ENCODE peak calls at places on chromosomes 3 and 15, in seven cellular contexts. I, R, G, O, C, B and A are unnamed samples. For H3K4me1, the result is how much of the 10 kb centered on the place peaks cover.

GRCh38 chr15:31511707-31512310 is 185.2 kb downstream of the KLF13 start:
- DNase-seq in I (no peak), R (no peak), G (no peak), O (no peak), C (no peak), B (no peak), A (no peak)

GRCh38 chr3:186280737-186281136 is 81.3 kb downstream of the DGKG start:
- DNase-seq in I (no peak), R (no peak), G (no peak), O (no peak), C (no peak), B (no peak), A (peak)

GRCh38 chr3:59411694-59412093 is 361.9 kb upstream of the CFAP20DC start:
- DNase-seq in I (no peak), R (no peak), G (no peak), O (no peak), C (no peak), B (no peak), A (no peak)

GRCh38 chr3:27080126-27080525 is 289.1 kb downstream of the NEK10 start:
- DNase-seq in I (no peak), R (no peak), G (no peak), O (no peak), C (no peak), B (no peak), A (no peak)

GRCh38 chr3:71616571-71617021 is 33.1 kb upstream of the FOXP1 start:
- DNase-seq in I (no peak), R (no peak), G (no peak), O (no peak), C (no peak), B (peak), A (no peak)

GRCh38 chr15:64105113-64105704 is 9.4 kb downstream of the SNX1 start:
- DNase-seq in I (no peak), R (peak), G (no peak), O (no peak), C (no peak), B (no peak), A (no peak)

GRCh38 chr15:40567111-40567510 is 2.0 kb upstream of the RPUSD2 start:
- DNase-seq in I (no peak), R (no peak), G (no peak), O (no peak), C (no peak), B (no peak), A (no peak)

GRCh38 chr3:43217633-43218032 is 68.7 kb upstream of the SNRK start:
- DNase-seq in I (no peak), R (peak), G (no peak), O (no peak), C (no peak), B (peak), A (no peak)

GRCh38 chr3:69671082-69671952 is 67.9 kb upstream of the MITF start:
- DNase-seq in I (no peak), R (peak), G (no peak), O (peak), C (no peak), B (no peak), A (no peak)

GRCh38 chr3:107450254-107450653 is 72.5 kb upstream of the BBX start:
- DNase-seq in I (no peak), R (no peak), G (no peak), O (no peak), C (no peak), B (no peak), A (no peak)

GRCh38 chr15:70149667-70150404 is 52.1 kb upstream of the TLE3 start:
- DNase-seq in I (no peak), R (no peak), G (no peak), O (no peak), C (no peak), B (no peak), A (no peak)

GRCh38 chr15:94126999-94127398 is 104.4 kb upstream of the MCTP2 start:
- DNase-seq in I (no peak), R (no peak), G (no peak), O (no peak), C (no peak), B (no peak), A (no peak)

GRCh38 chr3:73926360-73927202 is 301.8 kb upstream of the PDZRN3 start:
- DNase-seq in I (no peak), R (no peak), G (no peak), O (no peak), C (no peak), B (no peak), A (no peak)

GRCh38 chr3:165643433-165643824 is 193.8 kb downstream of the BCHE start:
- DNase-seq in I (no peak), R (no peak), G (no peak), O (no peak), C (no peak), B (no peak), A (no peak)

GRCh38 chr15:69160976-69161877 is 792 bp downstream of the GLCE start:
- DNase-seq in I (no peak), R (peak), G (peak), O (peak), C (peak), B (no peak), A (no peak)

GRCh38 chr3:136329593-136329992 is 79.5 kb downstream of the PCCB start:
- DNase-seq in I (no peak), R (no peak), G (no peak), O (no peak), C (no peak), B (no peak), A (no peak)

GRCh38 chr15:101397521-101398003 is 91.9 kb downstream of the PCSK6 start:
- DNase-seq in I (no peak), R (no peak), G (no peak), O (no peak), C (no peak), B (no peak), A (no peak)

GRCh38 chr15:44775923-44776322 is 39.6 kb downstream of the TRIM69 start:
- DNase-seq in I (no peak), R (no peak), G (no peak), O (no peak), C (peak), B (no peak), A (no peak)

GRCh38 chr15:43168192-43169107 is 16.8 kb upstream of the CCNDBP1 start:
- DNase-seq in I (no peak), R (peak), G (no peak), O (no peak), C (no peak), B (no peak), A (no peak)

GRCh38 chr15:73857193-73857920 is 16.0 kb upstream of the TBC1D21 start:
- DNase-seq in I (no peak), R (no peak), G (no peak), O (no peak), C (no peak), B (no peak), A (no peak)

GRCh38 chr3:172373912-172374311 is 74.3 kb downstream of the GHSR start:
- DNase-seq in I (no peak), R (no peak), G (no peak), O (no peak), C (no peak), B (no peak), A (no peak)

GRCh38 chr15:72116680-72117447 is 1.1 kb downstream of the MYO9A start:
- DNase-seq in I (peak), R (peak), G (peak), O (peak), C (peak), B (no peak), A (no peak)

GRCh38 chr3:31420311-31420710 is 112.4 kb upstream of the STT3B start:
- DNase-seq in I (no peak), R (no peak), G (no peak), O (no peak), C (no peak), B (no peak), A (no peak)

GRCh38 chr3:65408531-65409181 is 630.1 kb downstream of the MAGI1 start:
- DNase-seq in I (no peak), R (no peak), G (no peak), O (no peak), C (no peak), B (no peak), A (no peak)

GRCh38 chr15:70002897-70003296 is 94.8 kb downstream of the TLE3 start:
- DNase-seq in I (no peak), R (no peak), G (no peak), O (no peak), C (no peak), B (no peak), A (no peak)

GRCh38 chr3:171890398-171890797 is 47.2 kb downstream of the TMEM212 start:
- DNase-seq in I (no peak), R (no peak), G (no peak), O (no peak), C (no peak), B (no peak), A (no peak)

GRCh38 chr15:73341886-73342600 is 26.7 kb downstream of the HCN4 start:
- DNase-seq in I (no peak), R (peak), G (no peak), O (peak), C (no peak), B (no peak), A (no peak)

GRCh38 chr15:88838667-88839066 is 35.4 kb downstream of the ACAN start:
- DNase-seq in I (no peak), R (no peak), G (no peak), O (no peak), C (no peak), B (no peak), A (no peak)

GRCh38 chr3:44045476-44046275 is 196.0 kb upstream of the TOPAZ1 start:
- DNase-seq in I (no peak), R (no peak), G (no peak), O (no peak), C (peak), B (no peak), A (no peak)

GRCh38 chr3:56796202-56796601 is 5.5 kb downstream of the ARHGEF3 start:
- DNase-seq in I (no peak), R (no peak), G (no peak), O (no peak), C (no peak), B (no peak), A (no peak)

GRCh38 chr3:49899815-49900214 is 3.9 kb downstream of the MST1R start:
- DNase-seq in I (no peak), R (no peak), G (no peak), O (no peak), C (no peak), B (no peak), A (no peak)

GRCh38 chr3:191627064-191627463 is 166.1 kb downstream of the PYDC2 start:
- DNase-seq in I (no peak), R (no peak), G (no peak), O (no peak), C (no peak), B (no peak), A (no peak)

GRCh38 chr3:51974963-51975856 is at the start of gene ABHD14A:
- DNase-seq in I (peak), R (peak), G (peak), O (peak), C (peak), B (no peak), A (peak)

GRCh38 chr15:41989573-41990242 is 17.4 kb upstream of the EHD4 start:
- DNase-seq in I (peak), R (peak), G (peak), O (peak), C (peak), B (no peak), A (peak)

GRCh38 chr3:193023218-193023617 is 105.6 kb upstream of the MB21D2 start:
- DNase-seq in I (no peak), R (no peak), G (no peak), O (no peak), C (no peak), B (no peak), A (no peak)

GRCh38 chr3:95197661-95198060 is 1134.8 kb downstream of the NSUN3 start:
- DNase-seq in I (no peak), R (no peak), G (no peak), O (no peak), C (no peak), B (no peak), A (no peak)

GRCh38 chr3:80771085-80771484 is 990.4 kb downstream of the GBE1 start:
- DNase-seq in I (no peak), R (no peak), G (no peak), O (no peak), C (no peak), B (no peak), A (no peak)

GRCh38 chr15:75625542-75626347 is at the start of gene SNUPN:
- DNase-seq in I (peak), R (peak), G (peak), O (peak), C (peak), B (peak), A (peak)

GRCh38 chr15:41940441-41940857 is 31.9 kb downstream of the EHD4 start:
- DNase-seq in I (no peak), R (no peak), G (no peak), O (no peak), C (no peak), B (no peak), A (no peak)

GRCh38 chr15:66772604-66772966 is 70.5 kb downstream of the SMAD6 start:
- DNase-seq in I (no peak), R (no peak), G (no peak), O (no peak), C (no peak), B (no peak), A (no peak)

GRCh38 chr15:66768984-66769383 is 66.9 kb downstream of the SMAD6 start:
- DNase-seq in I (no peak), R (no peak), G (no peak), O (no peak), C (no peak), B (no peak), A (no peak)

GRCh38 chr15:66771351-66771650 is 69.3 kb downstream of the SMAD6 start:
- DNase-seq in I (no peak), R (no peak), G (peak), O (no peak), C (no peak), B (no peak), A (no peak)

GRCh38 chr15:66772967-66773873 is 71.2 kb downstream of the SMAD6 start:
- DNase-seq in I (no peak), R (peak), G (peak), O (no peak), C (peak), B (no peak), A (no peak)

GRCh38 chr15:66770518-66771350 is 68.7 kb downstream of the SMAD6 start:
- DNase-seq in I (no peak), R (no peak), G (peak), O (no peak), C (peak), B (no peak), A (no peak)
- H3K4me1 ChIP-seq in I (under half), R (under half), G (under half), O (half or more), C (half or more), B (under half), A (under half)

DNA sequence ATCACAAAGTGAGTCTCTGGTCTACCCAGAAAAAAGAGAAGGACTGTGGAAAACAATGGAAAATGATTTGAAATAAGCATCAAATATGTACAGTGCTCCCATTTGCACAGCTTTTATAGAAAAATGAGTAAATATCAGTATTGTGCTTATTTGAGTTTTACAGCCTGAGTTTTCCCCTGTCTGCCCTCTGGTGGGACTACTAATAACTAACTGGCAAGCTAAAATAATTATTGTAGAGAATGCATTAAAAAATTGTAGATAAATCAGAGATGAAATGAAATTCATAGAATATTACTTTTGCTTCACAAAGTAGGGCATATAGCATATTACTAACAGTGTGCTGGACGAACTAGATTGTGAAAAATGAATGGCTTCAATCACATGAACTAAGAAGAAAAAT is 287.1 kb downstream of the NAALADL2 start:
- DNase-seq in I (no peak), R (no peak), G (no peak), O (no peak), C (no peak), B (no peak), A (no peak)
- TF ChIP-seq CTCF in I (no peak), R (peak), G (no peak), O (peak), C (no peak), B (peak), A (no peak)

GRCh38 chr3:34005886-34006285 is 207.5 kb downstream of the PDCD6IP start:
- DNase-seq in I (no peak), R (no peak), G (no peak), O (no peak), C (no peak), B (no peak), A (no peak)

GRCh38 chr3:34008191-34008590 is 209.8 kb downstream of the PDCD6IP start:
- DNase-seq in I (no peak), R (no peak), G (no peak), O (no peak), C (no peak), B (peak), A (no peak)

GRCh38 chr3:34009480-34009844 is 211.0 kb downstream of the PDCD6IP start:
- DNase-seq in I (no peak), R (no peak), G (no peak), O (no peak), C (no peak), B (peak), A (no peak)

GRCh38 chr3:34011171-34012101 is 213.0 kb downstream of the PDCD6IP start:
- DNase-seq in I (no peak), R (no peak), G (no peak), O (no peak), C (no peak), B (no peak), A (no peak)

DNA sequence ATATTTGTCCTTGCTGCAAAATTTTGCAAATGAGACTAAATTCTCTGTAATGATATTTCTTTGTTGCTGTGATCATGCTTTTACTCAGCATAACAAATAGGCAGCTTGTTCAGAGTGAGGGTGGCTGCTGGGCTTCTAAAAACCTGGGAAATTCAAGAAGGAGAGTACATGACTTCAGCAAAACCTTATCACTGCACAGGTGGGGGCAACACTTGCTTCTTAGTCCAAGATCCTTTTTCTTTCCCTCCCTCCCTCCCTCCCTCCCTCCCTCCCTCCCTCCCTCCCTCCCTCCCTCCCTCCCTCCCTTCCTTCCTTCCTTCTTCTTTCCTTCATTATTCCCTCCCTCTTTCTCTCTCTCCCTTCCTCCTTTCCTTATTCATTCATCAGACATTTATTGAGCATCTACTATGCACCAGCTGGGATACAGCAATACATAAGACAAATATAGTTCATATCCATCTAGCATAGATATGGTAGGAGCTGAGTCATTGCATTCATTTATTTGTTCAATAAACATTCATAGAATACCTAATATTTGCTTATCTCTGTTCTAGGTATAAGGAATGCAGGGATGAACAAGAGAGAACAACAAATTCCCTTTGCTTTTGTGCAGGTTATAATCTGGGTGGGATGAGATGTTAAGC is 210.5 kb downstream of the PDCD6IP start:
- DNase-seq in I (no peak), R (no peak), G (no peak), O (no peak), C (no peak), B (no peak), A (no peak)
- H3K4me1 ChIP-seq in I (under half), R (under half), G (under half), O (under half), C (under half), B (under half), A (under half)

GRCh38 chr15:60444289-60444912 is 34.5 kb downstream of the ICE2 start:
- DNase-seq in I (no peak), R (no peak), G (no peak), O (no peak), C (no peak), B (no peak), A (no peak)
- TF ChIP-seq CTCF in I (no peak), R (peak), G (peak), O (peak), C (peak), B (peak), A (peak)

DNA sequence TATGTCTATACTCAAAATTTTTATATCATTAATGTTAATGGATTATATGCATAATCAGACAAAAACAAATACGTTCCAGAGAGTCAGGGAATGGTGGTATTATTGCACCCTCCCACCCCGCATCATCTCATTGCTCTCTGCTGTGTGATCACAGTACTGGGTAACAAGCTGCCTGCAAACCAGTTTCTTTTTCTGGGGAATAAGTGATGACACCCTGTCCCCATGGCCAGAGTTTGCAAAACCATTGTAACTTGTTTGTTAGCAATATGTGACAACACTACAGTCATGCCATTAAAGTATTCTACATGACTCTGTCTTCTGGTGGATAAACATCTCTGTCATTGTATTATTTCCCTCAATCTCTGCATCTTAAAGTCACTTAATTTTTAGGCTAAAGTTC is 39.5 kb downstream of the ZBTB38 start:
- DNase-seq in I (no peak), R (no peak), G (no peak), O (no peak), C (no peak), B (no peak), A (no peak)
- H3K4me1 ChIP-seq in I (half or more), R (half or more), G (half or more), O (half or more), C (half or more), B (half or more), A (half or more)

DNA sequence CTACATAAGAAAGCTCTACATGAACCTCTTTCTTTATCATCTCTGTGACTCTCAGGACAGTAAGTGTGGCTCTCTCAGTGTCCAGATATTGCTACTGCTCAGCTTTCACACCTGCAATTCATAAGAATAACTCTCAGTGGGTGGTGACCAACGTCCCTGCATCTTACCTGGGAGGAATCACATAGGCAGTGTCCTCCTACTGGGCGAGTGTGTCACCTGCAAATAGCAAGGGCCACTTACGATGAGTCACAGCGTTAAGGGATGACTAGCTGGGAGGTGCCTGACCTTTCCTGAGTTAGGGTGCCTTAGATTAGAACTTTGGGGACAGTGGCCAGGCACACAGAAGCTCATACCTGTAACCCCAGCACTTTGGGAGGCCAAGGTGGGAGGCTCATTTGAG is 90.8 kb upstream of the C3orf80 start:
- DNase-seq in I (no peak), R (no peak), G (no peak), O (no peak), C (no peak), B (no peak), A (no peak)
- TF ChIP-seq CTCF in I (no peak), R (no peak), G (no peak), O (no peak), C (no peak), B (no peak), A (no peak)

GRCh38 chr3:111541911-111542483 is at the start of gene CD96:
- DNase-seq in I (peak), R (no peak), G (no peak), O (no peak), C (peak), B (no peak), A (peak)
- H3K4me1 ChIP-seq in I (half or more), R (under half), G (under half), O (under half), C (under half), B (under half), A (under half)